ENCODE peak calls at places on chromosomes 5 and 9, in seven cellular contexts. Y is AG04450, G is GM19239, H is SJSA1, K is DMS153, M is Ammon's horn, P is skeletal muscle cell. B is an unnamed sample.

GRCh38 chr5:93995126-93995621 is 253.8 kb upstream of the POU5F2 start:
- DNase-seq in Y (no peak), G (no peak), H (no peak), K (peak; percentile 0), M (no peak), P (peak; percentile 1), B (no peak)

GRCh38 chr9:104879555-104880318 is 48.2 kb downstream of the ABCA1 start:
- DNase-seq in Y (no peak), G (no peak), H (no peak), K (no peak), M (no peak), P (no peak), B (no peak)

GRCh38 chr9:132447346-132447745 is 37.3 kb downstream of the CFAP77 start:
- DNase-seq in Y (no peak), G (no peak), H (no peak), K (no peak), M (no peak), P (no peak), B (no peak)

GRCh38 chr5:172743112-172743959 is 27.7 kb downstream of the DUSP1 start:
- DNase-seq in Y (no peak), G (no peak), H (no peak), K (no peak), M (no peak), P (no peak), B (no peak)

GRCh38 chr5:154302181-154302580 is 111.6 kb downstream of the GALNT10 start:
- DNase-seq in Y (no peak), G (no peak), H (no peak), K (no peak), M (peak; percentile 87), P (no peak), B (no peak)

GRCh38 chr5:71899865-71900342 is 180.8 kb downstream of the CARTPT start:
- DNase-seq in Y (no peak), G (no peak), H (no peak), K (no peak), M (no peak), P (no peak), B (no peak)

GRCh38 chr5:138640855-138641254 is 65.7 kb upstream of the HSPA9 start:
- DNase-seq in Y (no peak), G (no peak), H (no peak), K (no peak), M (no peak), P (no peak), B (peak; percentile 20)

GRCh38 chr5:132342291-132343180 is 27.0 kb upstream of the SLC22A5 start:
- DNase-seq in Y (no peak), G (no peak), H (no peak), K (no peak), M (no peak), P (no peak), B (no peak)

GRCh38 chr5:73664796-73665195 is 38.8 kb downstream of the ARHGEF28 start:
- DNase-seq in Y (no peak), G (no peak), H (no peak), K (no peak), M (no peak), P (no peak), B (no peak)

GRCh38 chr5:36269479-36269878 is 27.8 kb upstream of the NADK2 start:
- DNase-seq in Y (no peak), G (no peak), H (no peak), K (no peak), M (no peak), P (no peak), B (no peak)

GRCh38 chr9:811101-811531 is 30.4 kb upstream of the DMRT1 start:
- DNase-seq in Y (no peak), G (no peak), H (no peak), K (no peak), M (no peak), P (no peak), B (no peak)

GRCh38 chr5:77882670-77883257 is 106.6 kb upstream of the TBCA start:
- DNase-seq in Y (peak; percentile 56), G (no peak), H (peak; percentile 87), K (no peak), M (no peak), P (peak; percentile 76), B (no peak)

GRCh38 chr5:148090780-148091221 is 27.0 kb downstream of the SPINK5 start:
- DNase-seq in Y (no peak), G (no peak), H (no peak), K (no peak), M (no peak), P (no peak), B (no peak)

GRCh38 chr5:146667633-146668032 is 151.6 kb upstream of the GPR151 start:
- DNase-seq in Y (no peak), G (no peak), H (peak; percentile 9), K (peak; percentile 19), M (peak; percentile 75), P (peak; percentile 11), B (peak; percentile 73)

GRCh38 chr9:131609116-131609830 is 64.0 kb downstream of the PRRT1B start:
- DNase-seq in Y (no peak), G (no peak), H (peak; percentile 40), K (no peak), M (peak; percentile 45), P (no peak), B (no peak)

GRCh38 chr9:96858018-96858573 is 3.8 kb upstream of the ZNF782 start:
- DNase-seq in Y (no peak), G (no peak), H (peak; percentile 33), K (no peak), M (no peak), P (no peak), B (no peak)

GRCh38 chr9:35510366-35510744 is 20.4 kb downstream of the RUSC2 start:
- DNase-seq in Y (no peak), G (no peak), H (no peak), K (no peak), M (no peak), P (no peak), B (no peak)

GRCh38 chr5:40796487-40796889 is 1.7 kb downstream of the PRKAA1 start:
- DNase-seq in Y (no peak), G (no peak), H (no peak), K (no peak), M (no peak), P (peak; percentile 72), B (no peak)

GRCh38 chr9:124426361-124426760 is 11.1 kb upstream of the PSMB7 start:
- DNase-seq in Y (no peak), G (no peak), H (no peak), K (no peak), M (no peak), P (no peak), B (no peak)

GRCh38 chr5:158899792-158900191 is 199.9 kb downstream of the EBF1 start:
- DNase-seq in Y (no peak), G (no peak), H (peak; percentile 50), K (no peak), M (no peak), P (no peak), B (no peak)

GRCh38 chr5:32506809-32507208 is 62.3 kb upstream of the ZFR start:
- DNase-seq in Y (no peak), G (no peak), H (no peak), K (no peak), M (no peak), P (no peak), B (no peak)

GRCh38 chr9:135077497-135078200 is 9.8 kb upstream of the OLFM1 start:
- DNase-seq in Y (no peak), G (no peak), H (no peak), K (no peak), M (no peak), P (no peak), B (no peak)

GRCh38 chr9:70324963-70325362 is 66.2 kb downstream of the SMC5 start:
- DNase-seq in Y (peak; percentile 30), G (no peak), H (no peak), K (no peak), M (no peak), P (peak; percentile 52), B (no peak)

GRCh38 chr5:159456722-159457462 is 126.6 kb upstream of the IL12B start:
- DNase-seq in Y (no peak), G (peak; percentile 63), H (peak; percentile 69), K (no peak), M (no peak), P (no peak), B (no peak)

GRCh38 chr9:126474201-126474765 is 139.4 kb upstream of the LMX1B start:
- DNase-seq in Y (peak; percentile 15), G (no peak), H (peak; percentile 37), K (no peak), M (no peak), P (peak; percentile 19), B (no peak)

GRCh38 chr9:33719581-33720374 is 75.6 kb upstream of the PRSS3 start:
- DNase-seq in Y (no peak), G (no peak), H (no peak), K (no peak), M (no peak), P (no peak), B (peak; percentile 37)

GRCh38 chr9:109537288-109537687 is 39.2 kb upstream of the PTPN3 start:
- DNase-seq in Y (no peak), G (no peak), H (no peak), K (peak; percentile 43), M (no peak), P (no peak), B (no peak)

GRCh38 chr9:81633952-81634421 is 55.4 kb downstream of the TLE1 start:
- DNase-seq in Y (no peak), G (no peak), H (no peak), K (no peak), M (no peak), P (no peak), B (no peak)